ENCODE peak calls at places on chromosomes 1 and 21, in five cellular contexts. One of them, this sample, is unnamed.

GRCh38 chr1:65812065-65812464 is 19.4 kb downstream of the PDE4B start:
- DNase-seq in Caco-2: no peak
- DNase-seq in body of pancreas: peak; percentile 57
- DNase-seq in NT2/D1: peak; percentile 6
- DNase-seq in PC-3: peak; percentile 82
- DNase-seq in this sample: peak; percentile 84

GRCh38 chr1:244060691-244061090 is 9.6 kb downstream of the ZBTB18 start:
- DNase-seq in NT2/D1: no peak
- DNase-seq in Caco-2: no peak
- DNase-seq in body of pancreas: no peak
- DNase-seq in PC-3: no peak
- DNase-seq in this sample: no peak

GRCh38 chr1:240474133-240474614 is 137.8 kb downstream of the GREM2 start:
- DNase-seq in NT2/D1: no peak
- DNase-seq in body of pancreas: no peak
- DNase-seq in PC-3: no peak
- DNase-seq in Caco-2: no peak
- DNase-seq in this sample: no peak

GRCh38 chr1:30325999-30326398 is 397.4 kb downstream of the MATN1 start:
- DNase-seq in NT2/D1: no peak
- DNase-seq in body of pancreas: no peak
- DNase-seq in PC-3: no peak
- DNase-seq in Caco-2: no peak
- DNase-seq in this sample: no peak

GRCh38 chr1:161076410-161076809 is 6.7 kb upstream of the ARHGAP30 start:
- DNase-seq in Caco-2: no peak
- DNase-seq in body of pancreas: no peak
- DNase-seq in NT2/D1: no peak
- DNase-seq in PC-3: no peak
- DNase-seq in this sample: no peak

GRCh38 chr1:21478356-21478755 is 30.9 kb upstream of the ALPL start:
- DNase-seq in body of pancreas: no peak
- DNase-seq in NT2/D1: no peak
- DNase-seq in Caco-2: no peak
- DNase-seq in PC-3: no peak
- DNase-seq in this sample: no peak

GRCh38 chr1:115284209-115284608 is 53.8 kb downstream of the NGF start:
- DNase-seq in PC-3: no peak
- DNase-seq in body of pancreas: no peak
- DNase-seq in NT2/D1: no peak
- DNase-seq in Caco-2: no peak
- DNase-seq in this sample: no peak

GRCh38 chr1:97989094-97989680 is 68.4 kb upstream of the DPYD start:
- DNase-seq in PC-3: peak; percentile 70
- DNase-seq in NT2/D1: no peak
- DNase-seq in Caco-2: no peak
- DNase-seq in body of pancreas: no peak
- DNase-seq in this sample: peak; percentile 82

GRCh38 chr1:20404466-20404865 is 81.5 kb downstream of the CAMK2N1 start:
- DNase-seq in Caco-2: no peak
- DNase-seq in PC-3: no peak
- DNase-seq in NT2/D1: no peak
- DNase-seq in body of pancreas: no peak
- DNase-seq in this sample: no peak

GRCh38 chr1:42747125-42747524 is 7.1 kb upstream of the CLDN19 start:
- DNase-seq in body of pancreas: peak; percentile 44
- DNase-seq in NT2/D1: peak; percentile 46
- DNase-seq in PC-3: peak; percentile 31
- DNase-seq in Caco-2: peak; percentile 22
- DNase-seq in this sample: no peak

GRCh38 chr1:227734546-227734857 is 600 bp downstream of the JMJD4 start:
- DNase-seq in PC-3: no peak
- DNase-seq in NT2/D1: no peak
- DNase-seq in Caco-2: no peak
- DNase-seq in body of pancreas: no peak
- DNase-seq in this sample: no peak

GRCh38 chr1:156198831-156199349 is 5.0 kb downstream of the SLC25A44 start:
- DNase-seq in NT2/D1: no peak
- DNase-seq in PC-3: no peak
- DNase-seq in Caco-2: no peak
- DNase-seq in body of pancreas: no peak
- DNase-seq in this sample: no peak

GRCh38 chr1:166165661-166166399 is 971 bp downstream of the FAM78B start:
- DNase-seq in PC-3: no peak
- DNase-seq in body of pancreas: peak; percentile 15
- DNase-seq in NT2/D1: peak; percentile 47
- DNase-seq in Caco-2: no peak
- DNase-seq in this sample: no peak

GRCh38 chr1:163068716-163069115 is 445 bp upstream of the RGS4 start:
- DNase-seq in NT2/D1: no peak
- DNase-seq in Caco-2: no peak
- DNase-seq in body of pancreas: no peak
- DNase-seq in PC-3: peak; percentile 35
- DNase-seq in this sample: no peak

GRCh38 chr1:42142894-42143675 is 10.1 kb upstream of the GUCA2B start:
- DNase-seq in NT2/D1: no peak
- DNase-seq in Caco-2: no peak
- DNase-seq in PC-3: no peak
- DNase-seq in body of pancreas: no peak
- DNase-seq in this sample: no peak

GRCh38 chr21:25700741-25701140 is 34.0 kb downstream of the ATP5PF start:
- DNase-seq in Caco-2: no peak
- DNase-seq in body of pancreas: no peak
- DNase-seq in NT2/D1: no peak
- DNase-seq in PC-3: peak; percentile 82
- DNase-seq in this sample: no peak

GRCh38 chr1:9242338-9242969 is 7.9 kb downstream of the H6PD start:
- DNase-seq in NT2/D1: no peak
- DNase-seq in Caco-2: no peak
- DNase-seq in body of pancreas: peak; percentile 95
- DNase-seq in PC-3: no peak
- DNase-seq in this sample: no peak

GRCh38 chr1:228809621-228810313 is 74.5 kb downstream of the RHOU start:
- DNase-seq in body of pancreas: no peak
- DNase-seq in PC-3: no peak
- DNase-seq in NT2/D1: peak; percentile 51
- DNase-seq in Caco-2: peak; percentile 74
- DNase-seq in this sample: no peak

GRCh38 chr1:8435569-8436071 is 117.7 kb downstream of the SLC45A1 start:
- DNase-seq in Caco-2: no peak
- DNase-seq in NT2/D1: no peak
- DNase-seq in PC-3: peak; percentile 69
- DNase-seq in body of pancreas: no peak
- DNase-seq in this sample: no peak

GRCh38 chr21:46212721-46213484 is 15.7 kb downstream of the LSS start:
- DNase-seq in NT2/D1: no peak
- DNase-seq in body of pancreas: no peak
- DNase-seq in PC-3: no peak
- DNase-seq in Caco-2: no peak
- DNase-seq in this sample: no peak

GRCh38 chr1:39076127-39076798 is 50.1 kb downstream of the NDUFS5 start:
- DNase-seq in Caco-2: no peak
- DNase-seq in PC-3: peak; percentile 41
- DNase-seq in body of pancreas: peak; percentile 83
- DNase-seq in NT2/D1: no peak
- DNase-seq in this sample: peak; percentile 90

GRCh38 chr1:53625049-53625448 is 113.9 kb downstream of the GLIS1 start:
- DNase-seq in body of pancreas: peak; percentile 30
- DNase-seq in NT2/D1: no peak
- DNase-seq in PC-3: no peak
- DNase-seq in Caco-2: no peak
- DNase-seq in this sample: peak; percentile 79

GRCh38 chr21:35904995-35905972 is 155.0 kb downstream of the SETD4 start:
- DNase-seq in PC-3: no peak
- DNase-seq in NT2/D1: no peak
- DNase-seq in body of pancreas: peak; percentile 32
- DNase-seq in Caco-2: no peak
- DNase-seq in this sample: peak; percentile 84

GRCh38 chr1:166170075-166170474 is 3.3 kb upstream of the FAM78B start:
- DNase-seq in body of pancreas: no peak
- DNase-seq in NT2/D1: no peak
- DNase-seq in Caco-2: no peak
- DNase-seq in PC-3: no peak
- DNase-seq in this sample: no peak

GRCh38 chr1:193237381-193237978 is 51.1 kb upstream of the B3GALT2 start:
- DNase-seq in Caco-2: peak; percentile 64
- DNase-seq in body of pancreas: no peak
- DNase-seq in NT2/D1: no peak
- DNase-seq in PC-3: no peak
- DNase-seq in this sample: no peak

GRCh38 chr1:17475729-17476128 is 36.3 kb upstream of the RCC2 start:
- DNase-seq in PC-3: peak; percentile 87
- DNase-seq in body of pancreas: no peak
- DNase-seq in Caco-2: no peak
- DNase-seq in NT2/D1: no peak
- DNase-seq in this sample: peak; percentile 19

GRCh38 chr21:39867198-39867650 is at the start of gene PCP4:
- DNase-seq in NT2/D1: peak; percentile 88
- DNase-seq in Caco-2: peak; percentile 71
- DNase-seq in body of pancreas: peak; percentile 66
- DNase-seq in PC-3: peak; percentile 74
- DNase-seq in this sample: peak; percentile 36

GRCh38 chr1:25068829-25069228 is 138.8 kb upstream of the RUNX3 start:
- DNase-seq in body of pancreas: no peak
- DNase-seq in Caco-2: no peak
- DNase-seq in PC-3: no peak
- DNase-seq in NT2/D1: no peak
- DNase-seq in this sample: no peak

GRCh38 chr1:181398544-181398943 is 84.8 kb upstream of the CACNA1E start:
- DNase-seq in PC-3: no peak
- DNase-seq in NT2/D1: no peak
- DNase-seq in Caco-2: no peak
- DNase-seq in body of pancreas: no peak
- DNase-seq in this sample: no peak

GRCh38 chr1:40371707-40372258 is 1.7 kb upstream of the SMAP2 start:
- DNase-seq in PC-3: no peak
- DNase-seq in NT2/D1: no peak
- DNase-seq in body of pancreas: no peak
- DNase-seq in Caco-2: no peak
- DNase-seq in this sample: no peak

GRCh38 chr1:58762806-58763205 is 21.0 kb downstream of the JUN start:
- DNase-seq in body of pancreas: no peak
- DNase-seq in PC-3: peak; percentile 28
- DNase-seq in Caco-2: no peak
- DNase-seq in NT2/D1: no peak
- DNase-seq in this sample: peak; percentile 78

GRCh38 chr1:111690306-111690617 is 48.9 kb downstream of the INKA2 start:
- DNase-seq in Caco-2: no peak
- DNase-seq in body of pancreas: peak; percentile 67
- DNase-seq in NT2/D1: no peak
- DNase-seq in PC-3: peak; percentile 43
- DNase-seq in this sample: peak; percentile 75

GRCh38 chr1:28822779-28823178 is 10.8 kb downstream of the OPRD1 start:
- DNase-seq in Caco-2: no peak
- DNase-seq in body of pancreas: no peak
- DNase-seq in PC-3: no peak
- DNase-seq in NT2/D1: no peak
- DNase-seq in this sample: no peak

GRCh38 chr1:46254668-46255067 is 7.1 kb downstream of the RAD54L start:
- DNase-seq in Caco-2: no peak
- DNase-seq in body of pancreas: no peak
- DNase-seq in PC-3: no peak
- DNase-seq in NT2/D1: no peak
- DNase-seq in this sample: no peak
- H3K36me3 ChIP-seq in Caco-2: no peaks in the 10 kb centered on the region
- H3K36me3 ChIP-seq in body of pancreas: no peaks in the 10 kb centered on the region
- H3K36me3 ChIP-seq in PC-3: peaks cover 36% of the 10 kb centered on the region
- H3K36me3 ChIP-seq in NT2/D1: peaks cover 88% of the 10 kb centered on the region
- H3K36me3 ChIP-seq in this sample: peaks cover 43% of the 10 kb centered on the region

GRCh38 chr1:35683012-35683411 is 35.7 kb downstream of the C1orf216 start:
- DNase-seq in NT2/D1: no peak
- DNase-seq in body of pancreas: no peak
- DNase-seq in PC-3: no peak
- DNase-seq in Caco-2: no peak
- DNase-seq in this sample: no peak
- H3K9me3 ChIP-seq in NT2/D1: no peaks in the 10 kb centered on the region
- H3K9me3 ChIP-seq in body of pancreas: no peaks in the 10 kb centered on the region
- H3K9me3 ChIP-seq in PC-3: no peaks in the 10 kb centered on the region
- H3K9me3 ChIP-seq in Caco-2: no peaks in the 10 kb centered on the region
- H3K9me3 ChIP-seq in this sample: no peaks in the 10 kb centered on the region

GRCh38 chr1:107620753-107621152 is 344.2 kb downstream of the VAV3 start:
- DNase-seq in NT2/D1: no peak
- DNase-seq in Caco-2: no peak
- DNase-seq in PC-3: no peak
- DNase-seq in body of pancreas: no peak
- DNase-seq in this sample: no peak

GRCh38 chr1:107623431-107623830 is 341.5 kb downstream of the VAV3 start:
- DNase-seq in NT2/D1: no peak
- DNase-seq in Caco-2: no peak
- DNase-seq in body of pancreas: no peak
- DNase-seq in PC-3: peak; percentile 39
- DNase-seq in this sample: no peak

GRCh38 chr1:107622975-107623374 is 342.0 kb downstream of the VAV3 start:
- DNase-seq in body of pancreas: no peak
- DNase-seq in Caco-2: no peak
- DNase-seq in PC-3: peak; percentile 27
- DNase-seq in NT2/D1: no peak
- DNase-seq in this sample: no peak

GRCh38 chr1:107625405-107626029 is 339.5 kb downstream of the VAV3 start:
- DNase-seq in PC-3: no peak
- DNase-seq in NT2/D1: no peak
- DNase-seq in body of pancreas: no peak
- DNase-seq in Caco-2: no peak
- DNase-seq in this sample: no peak

GRCh38 chr1:107622540-107622939 is 342.4 kb downstream of the VAV3 start:
- DNase-seq in NT2/D1: no peak
- DNase-seq in PC-3: no peak
- DNase-seq in body of pancreas: no peak
- DNase-seq in Caco-2: no peak
- DNase-seq in this sample: no peak
- H3K36me3 ChIP-seq in NT2/D1: no peaks in the 10 kb centered on the region
- H3K36me3 ChIP-seq in PC-3: no peaks in the 10 kb centered on the region
- H3K36me3 ChIP-seq in body of pancreas: no peaks in the 10 kb centered on the region
- H3K36me3 ChIP-seq in Caco-2: no peaks in the 10 kb centered on the region
- H3K36me3 ChIP-seq in this sample: no peaks in the 10 kb centered on the region

DNA sequence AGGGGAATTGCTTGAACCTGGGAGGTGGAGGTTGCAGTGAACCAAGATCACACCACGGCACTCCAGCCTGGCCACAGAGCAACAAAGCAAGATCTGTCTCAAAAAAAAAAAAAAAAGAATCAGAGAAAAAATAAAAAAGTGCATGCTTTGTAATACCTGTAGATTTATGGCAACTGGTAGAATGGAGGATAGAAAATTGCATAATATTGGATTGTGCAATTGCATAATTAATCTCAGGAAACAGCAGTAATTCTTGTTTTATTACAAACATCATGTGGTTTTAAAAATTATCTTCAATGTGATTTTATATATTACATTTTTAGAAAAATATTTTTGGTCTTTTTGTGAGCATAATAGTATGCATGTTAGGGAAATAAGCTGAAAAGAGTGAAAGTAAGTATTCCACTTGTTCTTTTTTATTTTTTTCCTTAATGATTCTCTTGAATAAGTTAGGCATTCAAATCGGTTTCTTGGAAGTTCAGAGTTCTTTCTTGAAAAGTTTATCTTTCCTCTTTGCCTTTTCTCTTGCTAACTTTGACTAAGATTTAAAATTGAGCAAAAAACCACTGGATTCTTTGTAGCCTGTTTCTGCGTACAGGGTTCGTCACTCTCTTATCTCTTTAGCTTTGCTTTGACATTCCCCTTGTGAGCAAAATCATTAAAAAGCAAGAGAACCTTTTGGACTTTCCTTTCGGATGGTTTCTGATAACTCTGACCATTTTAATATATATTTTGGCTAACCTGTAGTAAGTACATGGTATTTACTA is 127.5 kb upstream of the ADAMTS5 start:
- DNase-seq in Caco-2: no peak
- DNase-seq in body of pancreas: no peak
- DNase-seq in PC-3: no peak
- DNase-seq in NT2/D1: no peak
- DNase-seq in this sample: no peak
- H3K9me3 ChIP-seq in Caco-2: no peaks in the 10 kb centered on the region
- H3K9me3 ChIP-seq in body of pancreas: no peaks in the 10 kb centered on the region
- H3K9me3 ChIP-seq in PC-3: peaks cover under 1% of the 10 kb centered on the region
- H3K9me3 ChIP-seq in NT2/D1: no peaks in the 10 kb centered on the region
- H3K9me3 ChIP-seq in this sample: peaks cover under 1% of the 10 kb centered on the region